ENCODE peak calls at places on chromosomes 13 and 19, in eight cellular contexts. One of them, this sample, is unnamed.

GRCh38 chr19:18007939-18008673 is at the start of gene ARRDC2:
- DNase-seq in ovary: peak; percentile 87
- DNase-seq in SK-N-SH: peak; percentile 100
- DNase-seq in pancreas: peak; percentile 86
- DNase-seq in tibial nerve: peak; percentile 83
- DNase-seq in neural progenitor cell: peak; percentile 98
- DNase-seq in cardiac muscle cell: peak; percentile 95
- DNase-seq in psoas muscle: peak; percentile 97
- DNase-seq in this sample: no peak

GRCh38 chr13:66402546-66402945 is 827.6 kb downstream of the PCDH9 start:
- DNase-seq in ovary: no peak
- DNase-seq in SK-N-SH: no peak
- DNase-seq in pancreas: no peak
- DNase-seq in tibial nerve: no peak
- DNase-seq in neural progenitor cell: no peak
- DNase-seq in cardiac muscle cell: no peak
- DNase-seq in psoas muscle: no peak
- DNase-seq in this sample: no peak

GRCh38 chr13:74751739-74752138 is 617.5 kb upstream of the KLF12 start:
- DNase-seq in ovary: no peak
- DNase-seq in SK-N-SH: peak; percentile 9
- DNase-seq in pancreas: no peak
- DNase-seq in tibial nerve: no peak
- DNase-seq in neural progenitor cell: no peak
- DNase-seq in cardiac muscle cell: no peak
- DNase-seq in psoas muscle: no peak
- DNase-seq in this sample: no peak

GRCh38 chr19:16263115-16263839 is 61.3 kb upstream of the KLF2 start:
- DNase-seq in ovary: no peak
- DNase-seq in SK-N-SH: no peak
- DNase-seq in pancreas: no peak
- DNase-seq in tibial nerve: no peak
- DNase-seq in neural progenitor cell: no peak
- DNase-seq in cardiac muscle cell: no peak
- DNase-seq in psoas muscle: no peak
- DNase-seq in this sample: no peak

GRCh38 chr19:51094696-51095279 is 12.1 kb upstream of the KLK14 start:
- DNase-seq in ovary: peak; percentile 45
- DNase-seq in SK-N-SH: peak; percentile 89
- DNase-seq in pancreas: no peak
- DNase-seq in tibial nerve: no peak
- DNase-seq in neural progenitor cell: peak; percentile 84
- DNase-seq in cardiac muscle cell: peak; percentile 68
- DNase-seq in psoas muscle: no peak
- DNase-seq in this sample: no peak

GRCh38 chr19:1312732-1313694 is 27.3 kb downstream of the EFNA2 start:
- DNase-seq in ovary: no peak
- DNase-seq in SK-N-SH: no peak
- DNase-seq in pancreas: no peak
- DNase-seq in tibial nerve: no peak
- DNase-seq in neural progenitor cell: peak; percentile 48
- DNase-seq in cardiac muscle cell: no peak
- DNase-seq in psoas muscle: no peak
- DNase-seq in this sample: peak; percentile 18

GRCh38 chr13:112885782-112886268 is 83.2 kb upstream of the MCF2L start:
- DNase-seq in ovary: peak; percentile 77
- DNase-seq in SK-N-SH: peak; percentile 96
- DNase-seq in pancreas: peak; percentile 92
- DNase-seq in tibial nerve: peak; percentile 56
- DNase-seq in neural progenitor cell: peak; percentile 95
- DNase-seq in cardiac muscle cell: peak; percentile 95
- DNase-seq in psoas muscle: peak; percentile 82
- DNase-seq in this sample: peak; percentile 75

GRCh38 chr13:51626749-51627148 is 42.5 kb downstream of the WDFY2 start:
- DNase-seq in ovary: no peak
- DNase-seq in SK-N-SH: no peak
- DNase-seq in pancreas: peak; percentile 73
- DNase-seq in tibial nerve: no peak
- DNase-seq in neural progenitor cell: no peak
- DNase-seq in cardiac muscle cell: no peak
- DNase-seq in psoas muscle: no peak
- DNase-seq in this sample: no peak

GRCh38 chr13:35826626-35827254 is 304.4 kb downstream of the DCLK1 start:
- DNase-seq in ovary: no peak
- DNase-seq in SK-N-SH: no peak
- DNase-seq in pancreas: no peak
- DNase-seq in tibial nerve: no peak
- DNase-seq in neural progenitor cell: no peak
- DNase-seq in cardiac muscle cell: no peak
- DNase-seq in psoas muscle: no peak
- DNase-seq in this sample: no peak

GRCh38 chr19:9871626-9872338 is 36.7 kb downstream of the PIN1 start:
- DNase-seq in ovary: no peak
- DNase-seq in SK-N-SH: no peak
- DNase-seq in pancreas: no peak
- DNase-seq in tibial nerve: no peak
- DNase-seq in neural progenitor cell: no peak
- DNase-seq in cardiac muscle cell: peak; percentile 14
- DNase-seq in psoas muscle: no peak
- DNase-seq in this sample: peak; percentile 88

GRCh38 chr13:40433577-40433976 is 232.9 kb downstream of the FOXO1 start:
- DNase-seq in ovary: no peak
- DNase-seq in SK-N-SH: no peak
- DNase-seq in pancreas: no peak
- DNase-seq in tibial nerve: no peak
- DNase-seq in neural progenitor cell: no peak
- DNase-seq in cardiac muscle cell: no peak
- DNase-seq in psoas muscle: no peak
- DNase-seq in this sample: no peak

GRCh38 chr13:93235258-93236015 is 8.8 kb downstream of the GPC6 start:
- DNase-seq in ovary: no peak
- DNase-seq in SK-N-SH: no peak
- DNase-seq in pancreas: no peak
- DNase-seq in tibial nerve: no peak
- DNase-seq in neural progenitor cell: no peak
- DNase-seq in cardiac muscle cell: no peak
- DNase-seq in psoas muscle: no peak
- DNase-seq in this sample: no peak

GRCh38 chr13:49927755-49928154 is 8.4 kb downstream of the SPRYD7 start:
- DNase-seq in ovary: no peak
- DNase-seq in SK-N-SH: no peak
- DNase-seq in pancreas: no peak
- DNase-seq in tibial nerve: no peak
- DNase-seq in neural progenitor cell: no peak
- DNase-seq in cardiac muscle cell: no peak
- DNase-seq in psoas muscle: no peak
- DNase-seq in this sample: no peak

GRCh38 chr19:51948979-51949378 is 21.7 kb downstream of the ZNF613 start:
- DNase-seq in ovary: peak; percentile 61
- DNase-seq in SK-N-SH: peak; percentile 70
- DNase-seq in pancreas: no peak
- DNase-seq in tibial nerve: no peak
- DNase-seq in neural progenitor cell: no peak
- DNase-seq in cardiac muscle cell: no peak
- DNase-seq in psoas muscle: no peak
- DNase-seq in this sample: no peak

GRCh38 chr19:5949792-5950305 is 28.1 kb downstream of the RANBP3 start:
- DNase-seq in ovary: no peak
- DNase-seq in SK-N-SH: no peak
- DNase-seq in pancreas: no peak
- DNase-seq in tibial nerve: no peak
- DNase-seq in neural progenitor cell: no peak
- DNase-seq in cardiac muscle cell: no peak
- DNase-seq in psoas muscle: no peak
- DNase-seq in this sample: no peak

GRCh38 chr13:94416454-94417080 is 62.9 kb downstream of the DCT start:
- DNase-seq in ovary: no peak
- DNase-seq in SK-N-SH: peak; percentile 24
- DNase-seq in pancreas: no peak
- DNase-seq in tibial nerve: no peak
- DNase-seq in neural progenitor cell: peak; percentile 83
- DNase-seq in cardiac muscle cell: peak; percentile 82
- DNase-seq in psoas muscle: no peak
- DNase-seq in this sample: no peak

GRCh38 chr19:33368074-33368864 is 5.2 kb upstream of the CEBPG start:
- DNase-seq in ovary: no peak
- DNase-seq in SK-N-SH: no peak
- DNase-seq in pancreas: no peak
- DNase-seq in tibial nerve: no peak
- DNase-seq in neural progenitor cell: no peak
- DNase-seq in cardiac muscle cell: peak; percentile 34
- DNase-seq in psoas muscle: no peak
- DNase-seq in this sample: no peak

GRCh38 chr13:36374063-36374462 is 27.9 kb upstream of the SPART start:
- DNase-seq in ovary: no peak
- DNase-seq in SK-N-SH: no peak
- DNase-seq in pancreas: no peak
- DNase-seq in tibial nerve: no peak
- DNase-seq in neural progenitor cell: no peak
- DNase-seq in cardiac muscle cell: no peak
- DNase-seq in psoas muscle: no peak
- DNase-seq in this sample: no peak

GRCh38 chr13:34360702-34361101 is 542.8 kb downstream of the RFC3 start:
- DNase-seq in ovary: no peak
- DNase-seq in SK-N-SH: no peak
- DNase-seq in pancreas: no peak
- DNase-seq in tibial nerve: no peak
- DNase-seq in neural progenitor cell: no peak
- DNase-seq in cardiac muscle cell: no peak
- DNase-seq in psoas muscle: no peak
- DNase-seq in this sample: no peak

GRCh38 chr19:4375620-4376228 is 24.6 kb downstream of the SH3GL1 start:
- DNase-seq in ovary: peak; percentile 46
- DNase-seq in SK-N-SH: peak; percentile 73
- DNase-seq in pancreas: peak; percentile 39
- DNase-seq in tibial nerve: no peak
- DNase-seq in neural progenitor cell: peak; percentile 74
- DNase-seq in cardiac muscle cell: no peak
- DNase-seq in psoas muscle: no peak
- DNase-seq in this sample: no peak

GRCh38 chr13:51834581-51835158 is 10.3 kb downstream of the TMEM272 start:
- DNase-seq in ovary: no peak
- DNase-seq in SK-N-SH: peak; percentile 43
- DNase-seq in pancreas: no peak
- DNase-seq in tibial nerve: no peak
- DNase-seq in neural progenitor cell: peak; percentile 18
- DNase-seq in cardiac muscle cell: no peak
- DNase-seq in psoas muscle: no peak
- DNase-seq in this sample: no peak

GRCh38 chr13:44664308-44664707 is 88.2 kb upstream of the TSC22D1 start:
- DNase-seq in ovary: no peak
- DNase-seq in SK-N-SH: no peak
- DNase-seq in pancreas: no peak
- DNase-seq in tibial nerve: no peak
- DNase-seq in neural progenitor cell: peak; percentile 62
- DNase-seq in cardiac muscle cell: no peak
- DNase-seq in psoas muscle: no peak
- DNase-seq in this sample: no peak

GRCh38 chr19:28522545-28522922 is 690.4 kb downstream of the UQCRFS1 start:
- DNase-seq in ovary: no peak
- DNase-seq in SK-N-SH: no peak
- DNase-seq in pancreas: no peak
- DNase-seq in tibial nerve: no peak
- DNase-seq in neural progenitor cell: no peak
- DNase-seq in cardiac muscle cell: no peak
- DNase-seq in psoas muscle: no peak
- DNase-seq in this sample: no peak
- TF ChIP-seq CTCF in ovary: no peak
- TF ChIP-seq CTCF in SK-N-SH: no peak
- TF ChIP-seq CTCF in pancreas: no peak
- TF ChIP-seq CTCF in tibial nerve: no peak
- TF ChIP-seq CTCF in neural progenitor cell: no peak
- TF ChIP-seq CTCF in cardiac muscle cell: no peak
- TF ChIP-seq CTCF in psoas muscle: no peak
- TF ChIP-seq CTCF in this sample: no peak

DNA sequence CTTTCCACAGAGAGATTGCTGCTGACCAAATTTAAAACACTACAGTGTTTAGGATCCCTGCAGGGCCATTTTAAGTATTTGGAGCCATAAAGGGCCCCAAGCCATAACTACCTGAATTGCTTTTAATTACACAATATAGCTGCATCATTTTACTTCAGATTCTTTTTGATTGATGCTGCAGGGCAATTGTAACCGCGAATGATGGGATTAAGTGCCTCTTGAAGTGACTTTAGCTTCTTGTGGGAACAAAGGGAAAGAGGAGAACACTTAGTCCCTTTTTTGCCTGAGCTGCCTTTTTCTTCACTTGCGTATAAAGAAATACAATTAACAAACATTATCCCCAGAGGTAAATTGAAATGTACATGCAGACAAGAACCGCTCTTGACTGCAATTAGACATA is 228.5 kb downstream of the ZIC5 start:
- DNase-seq in ovary: no peak
- DNase-seq in SK-N-SH: no peak
- DNase-seq in pancreas: no peak
- DNase-seq in tibial nerve: no peak
- DNase-seq in neural progenitor cell: peak; percentile 75
- DNase-seq in cardiac muscle cell: no peak
- DNase-seq in psoas muscle: no peak
- DNase-seq in this sample: no peak
- H3K4me3 ChIP-seq in ovary: no peak overlapping the region
- H3K4me3 ChIP-seq in SK-N-SH: no peak overlapping the region
- H3K4me3 ChIP-seq in pancreas: no peak overlapping the region
- H3K4me3 ChIP-seq in tibial nerve: no peak overlapping the region
- H3K4me3 ChIP-seq in neural progenitor cell: peak overlapping the region; percentile 20
- H3K4me3 ChIP-seq in cardiac muscle cell: no peak overlapping the region
- H3K4me3 ChIP-seq in psoas muscle: no peak overlapping the region
- H3K4me3 ChIP-seq in this sample: no peak overlapping the region

DNA sequence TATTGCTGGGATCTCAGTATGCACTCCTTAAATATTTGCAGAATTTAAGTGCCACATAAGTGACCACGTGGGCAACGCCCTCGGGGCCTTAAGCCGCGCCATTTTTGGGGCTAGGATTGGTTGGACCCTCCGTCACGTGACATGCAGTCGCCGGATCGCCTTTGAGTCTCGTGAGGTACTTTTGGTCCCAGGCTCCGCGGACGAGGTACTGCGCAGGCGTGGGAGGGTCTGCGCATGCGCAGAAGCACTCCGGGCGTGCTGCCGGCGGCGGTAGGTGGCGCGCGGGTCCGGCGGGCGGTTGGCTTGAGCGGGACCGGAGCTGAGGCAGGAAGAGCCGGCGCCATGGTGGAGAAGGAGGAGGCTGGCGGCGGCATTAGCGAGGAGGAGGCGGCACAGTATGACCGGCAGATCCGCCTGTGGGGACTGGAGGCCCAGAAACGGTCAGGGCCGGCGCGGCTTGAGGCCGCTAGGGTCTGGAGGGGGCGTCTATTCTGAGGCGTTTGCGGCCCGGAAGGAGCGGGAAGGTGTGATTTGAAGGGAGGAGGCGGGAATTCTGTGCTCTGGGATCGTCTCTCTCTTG is at the start of gene SAE1:
- DNase-seq in ovary: peak; percentile 97
- DNase-seq in SK-N-SH: peak; percentile 97
- DNase-seq in pancreas: peak; percentile 91
- DNase-seq in tibial nerve: peak; percentile 82
- DNase-seq in neural progenitor cell: peak; percentile 98
- DNase-seq in cardiac muscle cell: peak; percentile 98
- DNase-seq in psoas muscle: peak; percentile 97
- DNase-seq in this sample: peak; percentile 94
- TF ChIP-seq CTCF in ovary: peak; percentile 24
- TF ChIP-seq CTCF in SK-N-SH: peak; percentile 51
- TF ChIP-seq CTCF in pancreas: peak; percentile 18
- TF ChIP-seq CTCF in tibial nerve: peak; percentile 84
- TF ChIP-seq CTCF in neural progenitor cell: peak; percentile 58
- TF ChIP-seq CTCF in cardiac muscle cell: peak; percentile 56
- TF ChIP-seq CTCF in psoas muscle: peak; percentile 48
- TF ChIP-seq CTCF in this sample: peak; percentile 45

GRCh38 chr19:49378501-49378900 is 9.5 kb upstream of the KASH5 start:
- DNase-seq in ovary: no peak
- DNase-seq in SK-N-SH: no peak
- DNase-seq in pancreas: no peak
- DNase-seq in tibial nerve: no peak
- DNase-seq in neural progenitor cell: no peak
- DNase-seq in cardiac muscle cell: no peak
- DNase-seq in psoas muscle: no peak
- DNase-seq in this sample: no peak
- H3K4me3 ChIP-seq in ovary: no peak overlapping the region
- H3K4me3 ChIP-seq in SK-N-SH: no peak overlapping the region
- H3K4me3 ChIP-seq in pancreas: no peak overlapping the region
- H3K4me3 ChIP-seq in tibial nerve: no peak overlapping the region
- H3K4me3 ChIP-seq in neural progenitor cell: no peak overlapping the region
- H3K4me3 ChIP-seq in cardiac muscle cell: no peak overlapping the region
- H3K4me3 ChIP-seq in psoas muscle: no peak overlapping the region
- H3K4me3 ChIP-seq in this sample: no peak overlapping the region

This sample was measured in LNCaP clone FGC.